ENCODE peak calls at places on chromosomes 1 and 21, in ten cellular contexts. R is brain microvascular endothelial cell, Q is tibial artery, J is transverse colon, P is PC-9, E is tibial nerve, F is fibroblast of lung, G is pancreas, I is bronchial epithelial cell, U is upper lobe of left lung. B is an unnamed sample. For H3K36me3, the result is how much of the 10 kb centered on the place peaks cover.

GRCh38 chr1:162882248-162882666 is 21.3 kb upstream of the CCDC190 start:
- DNase-seq in R (no peak), Q (no peak), J (no peak), P (no peak), E (no peak), F (no peak), G (no peak), I (no peak), U (no peak), B (no peak)

GRCh38 chr1:206100226-206100780 is 16.9 kb downstream of the AVPR1B start:
- DNase-seq in R (no peak), Q (no peak), J (no peak), P (no peak), E (no peak), F (no peak), G (no peak), I (no peak), U (no peak), B (no peak)

GRCh38 chr1:212232020-212232570 is 53.1 kb upstream of the PPP2R5A start:
- DNase-seq in R (no peak), Q (no peak), J (no peak), P (no peak), E (no peak), F (no peak), G (no peak), I (no peak), U (no peak), B (no peak)

GRCh38 chr21:28771790-28772501 is 220.7 kb downstream of the LTN1 start:
- DNase-seq in R (peak), Q (no peak), J (no peak), P (peak), E (no peak), F (peak), G (no peak), I (peak), U (no peak), B (no peak)

GRCh38 chr21:15149825-15150224 is 85.0 kb upstream of the NRIP1 start:
- DNase-seq in R (no peak), Q (no peak), J (no peak), P (no peak), E (no peak), F (no peak), G (no peak), I (no peak), U (no peak), B (no peak)

GRCh38 chr1:87334351-87335174 is 5.9 kb downstream of the LMO4 start:
- DNase-seq in R (no peak), Q (peak), J (peak), P (no peak), E (no peak), F (peak), G (peak), I (peak), U (peak), B (no peak)

GRCh38 chr1:47571952-47572351 is 134.1 kb downstream of the FOXD2 start:
- DNase-seq in R (no peak), Q (no peak), J (no peak), P (no peak), E (no peak), F (no peak), G (no peak), I (no peak), U (no peak), B (no peak)

GRCh38 chr1:32336963-32337675 is 1.1 kb upstream of the MARCKSL1 start:
- DNase-seq in R (no peak), Q (no peak), J (peak), P (peak), E (no peak), F (peak), G (no peak), I (peak), U (no peak), B (no peak)

GRCh38 chr1:28640766-28641165 is 2.1 kb downstream of the TAF12 start:
- DNase-seq in R (peak), Q (no peak), J (no peak), P (no peak), E (no peak), F (peak), G (no peak), I (peak), U (no peak), B (peak)

GRCh38 chr1:112954945-112955677 is 885 bp downstream of the SLC16A1 start:
- DNase-seq in R (peak), Q (peak), J (peak), P (peak), E (peak), F (peak), G (peak), I (peak), U (peak), B (peak)

GRCh38 chr1:54334996-54335395 is 71.2 kb downstream of the SSBP3 start:
- DNase-seq in R (peak), Q (no peak), J (no peak), P (no peak), E (no peak), F (peak), G (no peak), I (no peak), U (no peak), B (no peak)

GRCh38 chr1:209103135-209103534 is 480.4 kb upstream of the CAMK1G start:
- DNase-seq in R (no peak), Q (no peak), J (no peak), P (no peak), E (no peak), F (no peak), G (no peak), I (no peak), U (no peak), B (no peak)

GRCh38 chr1:220028496-220028895 is 17.8 kb downstream of the EPRS1 start:
- DNase-seq in R (no peak), Q (no peak), J (no peak), P (no peak), E (no peak), F (no peak), G (no peak), I (no peak), U (no peak), B (no peak)

GRCh38 chr1:181135815-181136737 is 47.6 kb downstream of the IER5 start:
- DNase-seq in R (peak), Q (no peak), J (no peak), P (peak), E (no peak), F (peak), G (no peak), I (peak), U (no peak), B (no peak)

GRCh38 chr1:198598796-198599321 is 40.0 kb upstream of the PTPRC start:
- DNase-seq in R (no peak), Q (no peak), J (no peak), P (no peak), E (no peak), F (peak), G (no peak), I (no peak), U (no peak), B (no peak)

GRCh38 chr1:21629971-21630370 is 39.2 kb downstream of the RAP1GAP start:
- DNase-seq in R (no peak), Q (no peak), J (no peak), P (no peak), E (no peak), F (no peak), G (no peak), I (no peak), U (no peak), B (no peak)

GRCh38 chr1:201570158-201570885 is 31.4 kb downstream of the NAV1 start:
- DNase-seq in R (no peak), Q (no peak), J (no peak), P (no peak), E (no peak), F (no peak), G (no peak), I (no peak), U (no peak), B (no peak)

GRCh38 chr1:159753386-159753785 is 27.4 kb upstream of the DUSP23 start:
- DNase-seq in R (no peak), Q (no peak), J (peak), P (no peak), E (no peak), F (no peak), G (no peak), I (no peak), U (no peak), B (no peak)

GRCh38 chr1:159755608-159756007 is 25.2 kb upstream of the DUSP23 start:
- DNase-seq in R (no peak), Q (no peak), J (no peak), P (no peak), E (no peak), F (no peak), G (no peak), I (no peak), U (no peak), B (no peak)

GRCh38 chr1:159749630-159750029 is 31.1 kb upstream of the DUSP23 start:
- DNase-seq in R (no peak), Q (no peak), J (no peak), P (no peak), E (no peak), F (no peak), G (no peak), I (no peak), U (no peak), B (no peak)

GRCh38 chr1:159751022-159751421 is 29.7 kb upstream of the DUSP23 start:
- DNase-seq in R (no peak), Q (no peak), J (no peak), P (no peak), E (no peak), F (no peak), G (no peak), I (no peak), U (no peak), B (no peak)

GRCh38 chr1:159752135-159752580 is 28.6 kb upstream of the DUSP23 start:
- DNase-seq in R (no peak), Q (peak), J (peak), P (no peak), E (peak), F (peak), G (peak), I (peak), U (no peak), B (no peak)
- H3K36me3 ChIP-seq in R (under half), Q (under half), J (under half), P (under half), E (under half), F (under half), G (under half), I (under half), U (under half), B (under half)

GRCh38 chr1:45621501-45621836 is 2.4 kb downstream of the CCDC17 start:
- DNase-seq in R (no peak), Q (no peak), J (no peak), P (no peak), E (no peak), F (no peak), G (no peak), I (no peak), U (no peak), B (no peak)

GRCh38 chr1:45622267-45622890 is 1.5 kb downstream of the CCDC17 start:
- DNase-seq in R (no peak), Q (no peak), J (no peak), P (no peak), E (no peak), F (no peak), G (no peak), I (no peak), U (peak), B (no peak)

GRCh38 chr1:45623972-45624371 is at the start of gene CCDC17:
- DNase-seq in R (no peak), Q (no peak), J (no peak), P (no peak), E (no peak), F (no peak), G (no peak), I (peak), U (no peak), B (no peak)

GRCh38 chr1:45621895-45622266 is 2.0 kb downstream of the CCDC17 start:
- DNase-seq in R (no peak), Q (no peak), J (no peak), P (no peak), E (no peak), F (no peak), G (no peak), I (no peak), U (peak), B (no peak)

DNA sequence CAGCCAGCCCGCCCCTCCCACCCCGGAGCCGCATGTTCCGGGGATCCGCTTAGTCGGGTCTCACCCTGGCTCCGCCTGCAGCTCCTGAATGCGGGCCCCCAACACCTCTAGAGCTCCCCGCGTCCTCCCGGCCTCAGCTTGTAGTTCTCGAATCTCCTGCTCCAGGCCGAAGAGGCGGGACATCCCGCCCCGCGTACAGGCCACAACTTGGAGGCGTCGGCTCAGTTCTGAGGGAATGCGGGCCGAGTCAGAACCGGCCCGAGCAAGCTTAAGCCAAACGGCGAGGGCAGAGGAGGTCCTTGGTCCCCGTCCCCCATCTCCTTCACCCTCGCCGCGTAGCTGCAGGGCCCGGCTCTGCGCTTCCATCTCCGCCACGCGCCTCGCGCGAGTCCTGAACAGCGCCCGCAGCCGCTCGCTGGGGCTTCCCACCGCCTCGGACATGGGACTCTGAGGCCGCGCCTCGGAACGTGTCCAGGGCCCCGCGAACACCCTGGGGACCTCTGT is 911 bp downstream of the CCDC17 start:
- DNase-seq in R (no peak), Q (no peak), J (no peak), P (no peak), E (no peak), F (no peak), G (no peak), I (no peak), U (peak), B (no peak)
- H3K4me3 ChIP-seq in R (no peak), Q (peak), J (peak), P (no peak), E (peak), F (no peak), G (no peak), I (no peak), U (no peak), B (no peak)

GRCh38 chr1:84143796-84144565 is at the start of gene PRKACB:
- DNase-seq in R (peak), Q (no peak), J (no peak), P (no peak), E (no peak), F (peak), G (no peak), I (peak), U (no peak), B (no peak)

GRCh38 chr1:84145051-84145450 is 980 bp downstream of the PRKACB start:
- DNase-seq in R (no peak), Q (no peak), J (peak), P (no peak), E (no peak), F (peak), G (no peak), I (peak), U (no peak), B (no peak)

GRCh38 chr1:84146375-84147032 is 2.4 kb downstream of the PRKACB start:
- DNase-seq in R (no peak), Q (no peak), J (no peak), P (no peak), E (no peak), F (peak), G (no peak), I (peak), U (no peak), B (no peak)

DNA sequence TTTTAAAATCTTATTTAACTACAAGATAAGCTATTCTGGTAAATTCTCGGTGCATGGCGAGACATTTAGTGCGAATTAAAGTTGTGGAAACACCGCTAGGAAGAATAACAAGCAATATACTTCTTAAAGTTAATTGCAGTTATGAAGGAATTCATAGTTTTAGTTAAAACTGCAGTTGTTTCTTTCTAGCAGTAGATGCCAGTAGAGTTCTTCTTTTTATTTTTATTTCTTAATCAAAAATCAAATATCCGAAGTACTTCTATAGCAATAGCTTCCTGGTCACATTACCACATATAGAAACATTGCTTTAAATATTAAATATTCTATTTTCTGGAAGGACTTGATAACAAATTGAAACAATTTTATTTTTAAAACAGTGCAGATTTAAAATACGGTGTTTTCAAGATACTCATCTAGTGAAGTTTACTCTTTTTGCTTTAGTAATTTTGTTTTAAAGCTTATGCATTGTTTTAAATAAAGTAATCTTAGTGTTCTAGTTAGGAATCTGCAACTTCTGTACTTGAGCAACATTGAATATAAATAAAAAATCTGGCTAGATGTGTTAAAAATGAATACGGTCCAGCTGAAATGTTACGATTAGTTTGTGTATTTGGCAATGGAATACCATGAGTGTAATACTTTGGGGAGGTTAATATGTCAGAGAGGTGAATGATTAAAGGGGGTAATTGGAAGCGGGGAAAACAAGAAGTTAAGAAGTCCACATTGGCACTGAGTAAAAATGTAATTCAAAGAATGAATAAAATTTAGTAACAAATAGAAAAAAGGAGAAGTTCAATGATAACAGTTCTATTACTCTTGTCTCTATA is 2.7 kb upstream of the PRKACB start:
- DNase-seq in R (no peak), Q (no peak), J (no peak), P (no peak), E (no peak), F (no peak), G (no peak), I (peak), U (no peak), B (no peak)
- TF ChIP-seq CTCF in R (peak), Q (peak), J (peak), P (peak), E (peak), F (peak), G (peak), I (peak), U (peak), B (peak)

DNA sequence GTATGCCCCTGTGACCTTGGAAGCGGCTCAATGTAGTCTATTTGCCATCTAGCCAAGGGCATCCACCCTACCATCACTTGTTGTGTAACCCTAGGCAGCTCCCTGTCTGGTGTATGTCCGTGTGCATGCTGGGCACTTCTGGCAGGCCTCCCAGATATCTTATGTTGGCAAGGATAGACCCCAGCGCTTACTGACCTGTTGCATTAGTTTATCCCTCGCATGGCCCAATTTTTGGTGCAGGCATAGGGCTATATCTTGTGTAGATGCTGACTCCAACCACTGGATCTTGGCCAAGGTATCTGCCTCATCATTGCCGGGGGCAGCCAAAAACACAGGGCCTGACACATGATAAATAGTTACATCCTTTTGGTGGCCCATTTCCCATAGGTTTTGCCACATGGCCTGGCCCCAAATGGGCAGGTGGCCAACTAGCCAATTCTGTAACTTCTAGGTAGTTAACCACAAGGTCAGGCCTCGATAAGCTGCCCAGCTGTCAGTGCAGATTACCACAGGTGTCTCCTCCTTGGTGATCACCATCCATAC is 14.0 kb upstream of the TBX19 start:
- DNase-seq in R (no peak), Q (no peak), J (no peak), P (no peak), E (no peak), F (peak), G (no peak), I (peak), U (no peak), B (no peak)
- H3K36me3 ChIP-seq in R (under half), Q (under half), J (under half), P (under half), E (under half), F (under half), G (under half), I (under half), U (under half), B (under half)